ENCODE peak calls at places on chromosomes 6 and 20, in four cellular contexts. One of them, this sample, is unnamed.

GRCh38 chr6:56749632-56750151 is 107.0 kb upstream of the DST start:
- DNase-seq in IMR-90: peak; percentile 89
- DNase-seq in endothelial cell of umbilical vein: peak; percentile 71
- DNase-seq in K562: no peak
- DNase-seq in this sample: no peak

GRCh38 chr6:28433119-28433518 is 10.2 kb downstream of the ZSCAN23 start:
- DNase-seq in K562: no peak
- DNase-seq in endothelial cell of umbilical vein: no peak
- DNase-seq in IMR-90: no peak
- DNase-seq in this sample: no peak

GRCh38 chr20:2816583-2817340 is 598 bp downstream of the TMEM239 start:
- DNase-seq in IMR-90: peak; percentile 9
- DNase-seq in endothelial cell of umbilical vein: no peak
- DNase-seq in K562: peak; percentile 38
- DNase-seq in this sample: no peak

GRCh38 chr6:21501815-21502214 is 91.7 kb upstream of the SOX4 start:
- DNase-seq in K562: no peak
- DNase-seq in endothelial cell of umbilical vein: no peak
- DNase-seq in IMR-90: no peak
- DNase-seq in this sample: no peak

GRCh38 chr20:62301111-62301668 is 1.6 kb upstream of the ADRM1 start:
- DNase-seq in K562: no peak
- DNase-seq in endothelial cell of umbilical vein: no peak
- DNase-seq in IMR-90: no peak
- DNase-seq in this sample: no peak

GRCh38 chr20:54231006-54231405 is 23.1 kb downstream of the PFDN4 start:
- DNase-seq in endothelial cell of umbilical vein: no peak
- DNase-seq in K562: no peak
- DNase-seq in IMR-90: no peak
- DNase-seq in this sample: no peak

GRCh38 chr6:40962241-40962640 is 76.8 kb downstream of the UNC5CL start:
- DNase-seq in IMR-90: peak; percentile 95
- DNase-seq in endothelial cell of umbilical vein: peak; percentile 65
- DNase-seq in K562: no peak
- DNase-seq in this sample: peak; percentile 36

GRCh38 chr20:33791959-33792597 is 19.1 kb upstream of the CHMP4B start:
- DNase-seq in K562: peak; percentile 73
- DNase-seq in IMR-90: peak; percentile 37
- DNase-seq in endothelial cell of umbilical vein: peak; percentile 61
- DNase-seq in this sample: no peak

GRCh38 chr20:44646023-44646640 is 5.4 kb downstream of the ADA start:
- DNase-seq in K562: no peak
- DNase-seq in IMR-90: peak; percentile 80
- DNase-seq in endothelial cell of umbilical vein: peak; percentile 65
- DNase-seq in this sample: peak; percentile 90

GRCh38 chr6:27872634-27873028 is 39.6 kb downstream of the OR2B2 start:
- DNase-seq in endothelial cell of umbilical vein: no peak
- DNase-seq in K562: no peak
- DNase-seq in IMR-90: no peak
- DNase-seq in this sample: no peak

GRCh38 chr6:129923520-129923919 is 62.4 kb upstream of the TMEM244 start:
- DNase-seq in endothelial cell of umbilical vein: no peak
- DNase-seq in IMR-90: peak; percentile 81
- DNase-seq in K562: no peak
- DNase-seq in this sample: no peak

GRCh38 chr20:48051810-48052491 is 266.7 kb upstream of the SULF2 start:
- DNase-seq in IMR-90: peak; percentile 45
- DNase-seq in endothelial cell of umbilical vein: peak; percentile 82
- DNase-seq in K562: no peak
- DNase-seq in this sample: no peak

GRCh38 chr20:9903048-9903651 is 64.3 kb upstream of the PAK5 start:
- DNase-seq in IMR-90: no peak
- DNase-seq in K562: no peak
- DNase-seq in endothelial cell of umbilical vein: peak; percentile 11
- DNase-seq in this sample: no peak

GRCh38 chr6:157025459-157025858 is 248.3 kb downstream of the ARID1B start:
- DNase-seq in IMR-90: peak; percentile 49
- DNase-seq in endothelial cell of umbilical vein: no peak
- DNase-seq in K562: no peak
- DNase-seq in this sample: no peak

GRCh38 chr6:87870606-87871005 is 168.6 kb upstream of the AKIRIN2 start:
- DNase-seq in IMR-90: no peak
- DNase-seq in K562: no peak
- DNase-seq in endothelial cell of umbilical vein: no peak
- DNase-seq in this sample: no peak

GRCh38 chr20:61791995-61792394 is 273.7 kb downstream of the TAF4 start:
- DNase-seq in K562: no peak
- DNase-seq in endothelial cell of umbilical vein: no peak
- DNase-seq in IMR-90: no peak
- DNase-seq in this sample: no peak

GRCh38 chr20:23022849-23023248 is 12.3 kb upstream of the SSTR4 start:
- DNase-seq in endothelial cell of umbilical vein: no peak
- DNase-seq in K562: no peak
- DNase-seq in IMR-90: no peak
- DNase-seq in this sample: no peak

GRCh38 chr20:5888051-5888450 is 62.3 kb downstream of the TRMT6 start:
- DNase-seq in endothelial cell of umbilical vein: no peak
- DNase-seq in K562: no peak
- DNase-seq in IMR-90: no peak
- DNase-seq in this sample: no peak

GRCh38 chr20:3697588-3698235 is 14.7 kb downstream of the SIGLEC1 start:
- DNase-seq in K562: no peak
- DNase-seq in endothelial cell of umbilical vein: no peak
- DNase-seq in IMR-90: no peak
- DNase-seq in this sample: no peak

GRCh38 chr20:45140836-45141235 is 16.6 kb upstream of the WFDC12 start:
- DNase-seq in K562: no peak
- DNase-seq in IMR-90: no peak
- DNase-seq in endothelial cell of umbilical vein: no peak
- DNase-seq in this sample: no peak

GRCh38 chr20:11917663-11918062 is at the start of gene BTBD3:
- DNase-seq in endothelial cell of umbilical vein: peak; percentile 86
- DNase-seq in K562: no peak
- DNase-seq in IMR-90: peak; percentile 79
- DNase-seq in this sample: no peak

GRCh38 chr20:31606928-31607639 is 2.0 kb downstream of the ID1 start:
- DNase-seq in K562: peak; percentile 90
- DNase-seq in IMR-90: peak; percentile 67
- DNase-seq in endothelial cell of umbilical vein: peak; percentile 60
- DNase-seq in this sample: no peak

GRCh38 chr6:134455319-134455718 is 137.4 kb upstream of the SGK1 start:
- DNase-seq in K562: no peak
- DNase-seq in endothelial cell of umbilical vein: no peak
- DNase-seq in IMR-90: no peak
- DNase-seq in this sample: no peak

GRCh38 chr6:45710304-45710821 is 305.3 kb downstream of the CLIC5 start:
- DNase-seq in K562: no peak
- DNase-seq in endothelial cell of umbilical vein: no peak
- DNase-seq in IMR-90: peak; percentile 23
- DNase-seq in this sample: peak; percentile 62

GRCh38 chr6:84773133-84773430 is 8.7 kb upstream of the TBX18 start:
- DNase-seq in IMR-90: no peak
- DNase-seq in K562: no peak
- DNase-seq in endothelial cell of umbilical vein: peak; percentile 49
- DNase-seq in this sample: no peak

DNA sequence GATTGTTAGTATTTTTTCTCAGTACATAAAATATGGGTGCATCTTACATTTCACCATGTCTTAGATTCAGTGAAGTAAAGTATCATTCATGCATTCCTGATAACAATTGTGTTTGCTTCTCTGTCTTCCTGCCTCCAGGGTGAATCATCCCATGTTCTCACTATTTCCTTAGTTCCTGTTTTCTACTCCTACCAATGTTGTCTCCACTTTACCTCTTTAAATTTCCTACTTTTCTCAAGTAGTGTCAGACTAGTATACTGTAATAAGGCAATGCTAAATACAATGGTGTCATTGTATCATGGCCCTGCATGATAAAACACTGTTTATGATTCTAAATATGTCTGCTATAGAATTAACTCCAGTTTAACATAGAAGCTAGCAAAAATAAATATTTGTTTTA is 37.4 kb upstream of the GABRR1 start:
- DNase-seq in IMR-90: no peak
- DNase-seq in endothelial cell of umbilical vein: peak; percentile 75
- DNase-seq in K562: no peak
- DNase-seq in this sample: no peak
- TF ChIP-seq FOS in IMR-90: no peak
- TF ChIP-seq FOS in endothelial cell of umbilical vein: peak; percentile 82
- TF ChIP-seq FOS in K562: no peak
- TF ChIP-seq FOS in this sample: no peak

GRCh38 chr20:41175201-41175651 is 37.9 kb downstream of the PLCG1 start:
- DNase-seq in K562: no peak
- DNase-seq in IMR-90: no peak
- DNase-seq in endothelial cell of umbilical vein: no peak
- DNase-seq in this sample: no peak

GRCh38 chr20:41173791-41174341 is 36.5 kb downstream of the PLCG1 start:
- DNase-seq in K562: no peak
- DNase-seq in endothelial cell of umbilical vein: no peak
- DNase-seq in IMR-90: no peak
- DNase-seq in this sample: no peak

GRCh38 chr20:41173161-41173721 is 35.9 kb downstream of the PLCG1 start:
- DNase-seq in IMR-90: peak; percentile 80
- DNase-seq in endothelial cell of umbilical vein: peak; percentile 70
- DNase-seq in K562: peak; percentile 78
- DNase-seq in this sample: no peak

GRCh38 chr20:41174782-41175181 is 37.4 kb downstream of the PLCG1 start:
- DNase-seq in K562: no peak
- DNase-seq in IMR-90: peak; percentile 34
- DNase-seq in endothelial cell of umbilical vein: no peak
- DNase-seq in this sample: no peak

GRCh38 chr20:41174373-41174772 is 37.0 kb downstream of the PLCG1 start:
- DNase-seq in endothelial cell of umbilical vein: no peak
- DNase-seq in K562: no peak
- DNase-seq in IMR-90: no peak
- DNase-seq in this sample: no peak
- TF ChIP-seq FOS in endothelial cell of umbilical vein: no peak
- TF ChIP-seq FOS in K562: no peak
- TF ChIP-seq FOS in IMR-90: no peak
- TF ChIP-seq FOS in this sample: no peak

DNA sequence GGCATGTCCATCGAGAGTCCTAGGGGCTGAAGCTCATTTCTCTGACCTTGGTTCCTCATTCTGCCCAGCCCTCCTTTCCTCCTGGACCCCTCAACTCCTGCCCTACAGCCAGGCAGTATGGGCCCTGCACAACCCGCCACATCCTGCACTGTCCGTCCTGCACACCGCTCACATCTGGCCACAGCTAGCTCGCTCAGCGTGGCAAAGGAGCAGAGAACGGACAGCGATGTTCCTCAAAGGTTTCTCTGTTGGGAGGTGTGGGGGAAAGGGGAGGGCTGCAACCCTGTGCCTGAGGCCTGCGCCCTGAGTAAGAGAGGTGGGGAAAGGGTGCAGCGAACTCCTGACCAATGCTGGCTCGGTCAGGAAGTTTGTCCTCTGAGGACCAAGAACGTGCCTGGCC is 90.1 kb downstream of the PXDC1 start:
- DNase-seq in K562: no peak
- DNase-seq in IMR-90: no peak
- DNase-seq in endothelial cell of umbilical vein: no peak
- DNase-seq in this sample: no peak
- TF ChIP-seq FOS in K562: no peak
- TF ChIP-seq FOS in IMR-90: no peak
- TF ChIP-seq FOS in endothelial cell of umbilical vein: no peak
- TF ChIP-seq FOS in this sample: no peak

GRCh38 chr6:3228791-3229565 is 1.5 kb upstream of the TUBB2B start:
- DNase-seq in K562: no peak
- DNase-seq in IMR-90: no peak
- DNase-seq in endothelial cell of umbilical vein: no peak
- DNase-seq in this sample: no peak

GRCh38 chr6:3227363-3228045 is at the start of gene TUBB2B:
- DNase-seq in IMR-90: peak; percentile 37
- DNase-seq in endothelial cell of umbilical vein: peak; percentile 18
- DNase-seq in K562: no peak
- DNase-seq in this sample: no peak

GRCh38 chr6:3226422-3227362 is 761 bp downstream of the TUBB2B start:
- DNase-seq in K562: peak; percentile 64
- DNase-seq in IMR-90: no peak
- DNase-seq in endothelial cell of umbilical vein: no peak
- DNase-seq in this sample: no peak

GRCh38 chr6:3229566-3230274 is 2.3 kb upstream of the TUBB2B start:
- DNase-seq in K562: peak; percentile 66
- DNase-seq in IMR-90: no peak
- DNase-seq in endothelial cell of umbilical vein: no peak
- DNase-seq in this sample: no peak

GRCh38 chr6:3228046-3228671 is 706 bp upstream of the TUBB2B start:
- DNase-seq in K562: peak; percentile 57
- DNase-seq in endothelial cell of umbilical vein: no peak
- DNase-seq in IMR-90: no peak
- DNase-seq in this sample: no peak
- TF ChIP-seq FOS in K562: no peak
- TF ChIP-seq FOS in endothelial cell of umbilical vein: no peak
- TF ChIP-seq FOS in IMR-90: no peak
- TF ChIP-seq FOS in this sample: no peak

DNA sequence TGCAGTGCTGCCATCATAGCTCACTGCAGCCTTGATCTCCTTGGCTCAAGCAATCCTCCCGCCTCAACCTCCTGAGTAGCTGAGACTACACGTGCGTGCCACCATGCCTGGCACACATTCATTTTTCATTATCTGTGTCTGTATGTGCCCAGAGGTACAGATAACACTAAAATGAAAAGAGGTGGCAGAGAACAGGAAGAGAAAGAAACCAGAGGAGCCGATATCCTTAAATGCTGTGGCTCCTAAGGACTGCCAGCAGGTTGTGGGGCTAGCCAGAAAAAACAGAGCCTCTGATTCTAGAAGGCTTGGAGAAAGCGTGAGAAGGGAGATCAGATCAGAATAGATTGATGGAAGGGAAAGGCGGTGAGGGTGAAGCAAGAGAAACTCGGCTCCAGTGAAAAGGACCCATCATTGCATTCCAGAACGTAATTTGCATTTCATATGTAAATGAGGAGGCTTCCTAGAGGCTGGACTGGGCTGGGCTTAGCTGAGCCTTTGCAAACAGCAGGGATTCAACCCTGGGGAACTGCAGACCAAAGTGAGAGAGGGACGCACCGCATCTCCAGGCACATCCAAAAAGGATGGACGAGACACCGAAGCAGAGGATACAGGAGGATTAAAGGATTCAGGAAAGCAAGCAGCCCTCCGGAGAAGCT is 64.2 kb downstream of the GCNT2 start:
- DNase-seq in IMR-90: no peak
- DNase-seq in K562: no peak
- DNase-seq in endothelial cell of umbilical vein: no peak
- DNase-seq in this sample: no peak
- TF ChIP-seq FOS in IMR-90: no peak
- TF ChIP-seq FOS in K562: no peak
- TF ChIP-seq FOS in endothelial cell of umbilical vein: no peak
- TF ChIP-seq FOS in this sample: no peak

This sample was measured in GM12878.